ENCODE peak calls at places on chromosome 16, in four cellular contexts. W is PC-3, F is neural progenitor cell, T is mesenchymal stem cell. Q is an unnamed sample.

GRCh38 chr16:24869033-24869432 is 23.3 kb downstream of the SLC5A11 start:
- DNase-seq in W (no peak), T (no peak), F (no peak), Q (no peak)

GRCh38 chr16:25189305-25189704 is 27.4 kb upstream of the AQP8 start:
- DNase-seq in T (no peak), W (no peak), F (no peak), Q (no peak)

GRCh38 chr16:52863000-52863399 is 189.7 kb downstream of the CHD9NB start:
- DNase-seq in T (no peak), W (no peak), F (no peak), Q (no peak)

GRCh38 chr16:15769239-15769638 is 87.6 kb downstream of the MYH11 start:
- DNase-seq in W (no peak), T (no peak), F (no peak), Q (no peak)

GRCh38 chr16:81650982-81651562 is 128.0 kb upstream of the PLCG2 start:
- DNase-seq in F (peak; percentile 81), W (no peak), T (no peak), Q (peak; percentile 54)

GRCh38 chr16:13435873-13436474 is 484.0 kb upstream of the ERCC4 start:
- DNase-seq in T (no peak), F (peak; percentile 28), W (no peak), Q (no peak)

GRCh38 chr16:25027781-25028180 is 12.6 kb upstream of the ARHGAP17 start:
- DNase-seq in W (no peak), F (no peak), T (no peak), Q (no peak)

GRCh38 chr16:2023098-2023925 is 3.4 kb upstream of the NHERF2 start:
- DNase-seq in W (peak; percentile 89), F (peak; percentile 93), T (peak; percentile 90), Q (peak; percentile 71)

GRCh38 chr16:63787014-63787413 is 1334.8 kb downstream of the CDH11 start:
- DNase-seq in F (no peak), T (no peak), W (no peak), Q (peak; percentile 1)

GRCh38 chr16:13036600-13036999 is 135.2 kb downstream of the SHISA9 start:
- DNase-seq in T (peak; percentile 11), W (peak; percentile 44), F (peak; percentile 90), Q (peak; percentile 22)

GRCh38 chr16:8899709-8900317 is 17.7 kb downstream of the LITAFD start:
- DNase-seq in T (no peak), F (no peak), W (no peak), Q (no peak)

GRCh38 chr16:54934536-54935410 is 4.1 kb downstream of the IRX5 start:
- DNase-seq in F (peak; percentile 86), T (no peak), W (no peak), Q (no peak)

GRCh38 chr16:4749700-4750257 is 15.4 kb downstream of the DNAAF8 start:
- DNase-seq in W (no peak), F (no peak), T (no peak), Q (no peak)

GRCh38 chr16:22192261-22193133 is 13.6 kb upstream of the EEF2K start:
- DNase-seq in T (peak; percentile 83), W (peak; percentile 51), F (peak; percentile 50), Q (peak; percentile 95)

DNA sequence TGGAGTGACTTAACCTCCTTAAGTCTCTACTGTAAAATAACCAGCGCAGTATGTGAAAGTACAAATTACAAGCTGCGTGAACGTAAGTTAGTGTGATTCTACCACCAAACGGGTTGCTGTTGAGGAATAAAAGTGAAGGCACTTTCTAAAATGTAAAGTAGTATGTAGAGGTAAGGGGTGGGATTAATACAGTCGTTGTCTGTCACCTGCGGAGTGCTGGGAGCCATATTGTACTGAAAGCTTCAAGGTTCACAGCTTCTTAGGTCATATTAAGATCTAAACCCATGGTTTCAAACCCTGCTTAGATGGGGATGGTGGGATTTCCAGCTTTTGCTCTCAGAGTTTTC is 1.4 kb downstream of the RSPRY1 start:
- DNase-seq in T (no peak), W (no peak), F (no peak), Q (no peak)
- H3K27ac ChIP-seq in T (peak overlapping the region; percentile 83), W (peak overlapping the region; percentile 38), F (no peak overlapping the region), Q (peak overlapping the region; percentile 93)

DNA sequence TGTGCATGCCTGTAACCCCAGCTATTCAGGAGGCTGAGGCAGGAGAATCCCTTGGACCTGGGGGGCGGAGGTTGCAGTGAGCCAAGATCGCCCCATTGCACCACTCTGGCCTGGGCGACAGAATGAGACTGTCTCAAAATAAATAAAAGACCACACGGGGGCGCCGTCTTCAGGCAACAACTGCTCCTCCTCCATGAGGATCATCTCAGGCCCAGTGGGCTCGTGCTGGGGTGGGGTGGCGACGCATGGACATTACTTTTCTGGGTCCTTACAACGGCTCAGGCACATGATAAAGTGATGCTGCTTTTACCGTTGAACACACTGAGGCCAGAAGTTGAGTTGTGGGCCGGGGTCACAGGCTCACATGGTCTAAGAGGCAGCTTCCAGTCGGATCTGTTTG is 56.2 kb downstream of the PRMT7 start:
- DNase-seq in F (peak; percentile 76), W (peak; percentile 35), T (peak; percentile 26), Q (peak; percentile 32)
- H2AFZ ChIP-seq in F (peak overlapping the region; percentile 42), W (no peak overlapping the region), T (no peak overlapping the region), Q (no peak overlapping the region)

DNA sequence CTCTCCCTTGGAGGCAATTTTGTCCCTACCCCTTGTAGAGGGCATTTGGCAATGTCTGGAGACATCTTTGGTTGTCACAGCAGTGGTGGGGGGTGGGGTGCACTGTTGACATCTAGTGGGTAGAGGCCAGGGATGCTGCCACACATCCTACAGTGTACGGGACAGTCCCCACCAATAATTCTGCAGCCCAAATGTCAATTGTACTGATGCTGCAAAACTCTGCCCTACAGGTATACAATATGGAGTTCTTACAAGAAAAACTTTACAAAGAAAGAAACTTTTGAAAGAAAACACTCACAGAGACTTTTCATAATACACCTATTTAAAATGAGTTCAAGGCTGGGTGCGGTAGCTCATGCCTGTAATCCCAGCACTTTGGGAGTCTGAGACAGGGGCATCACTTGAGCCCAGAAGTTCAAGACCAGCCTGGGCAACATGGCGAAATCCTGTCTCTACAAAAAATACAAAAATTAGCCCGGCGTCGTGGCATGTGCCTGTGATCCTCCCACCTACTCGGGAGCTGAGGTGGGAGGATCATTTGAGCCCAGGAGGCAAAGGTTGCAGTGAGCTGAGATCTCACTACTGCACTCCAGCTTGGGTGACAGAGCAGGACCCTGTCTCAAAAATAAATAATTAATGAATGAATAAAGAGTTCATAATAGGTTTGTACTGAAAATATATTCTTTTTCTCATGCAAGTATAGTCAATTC is 59.4 kb downstream of the EMP2 start:
- DNase-seq in F (no peak), T (no peak), W (no peak), Q (no peak)
- H3K27ac ChIP-seq in F (no peak overlapping the region), T (no peak overlapping the region), W (peak overlapping the region; percentile 50), Q (no peak overlapping the region)

GRCh38 chr16:50669741-50670140 is 11.4 kb downstream of the SNX20 start:
- DNase-seq in F (no peak), W (no peak), T (no peak), Q (no peak)

GRCh38 chr16:50666658-50667496 is 14.2 kb downstream of the SNX20 start:
- DNase-seq in F (no peak), T (no peak), W (no peak), Q (no peak)

GRCh38 chr16:50667497-50668367 is 13.4 kb downstream of the SNX20 start:
- DNase-seq in W (no peak), F (no peak), T (no peak), Q (no peak)

GRCh38 chr16:50670476-50670875 is 10.6 kb downstream of the SNX20 start:
- DNase-seq in F (no peak), W (no peak), T (no peak), Q (no peak)

GRCh38 chr16:50668368-50669008 is 12.6 kb downstream of the SNX20 start:
- DNase-seq in F (peak; percentile 18), W (peak; percentile 11), T (no peak), Q (no peak)
- H2AFZ ChIP-seq in F (peak overlapping the region; percentile 72), W (no peak overlapping the region), T (no peak overlapping the region), Q (no peak overlapping the region)

DNA sequence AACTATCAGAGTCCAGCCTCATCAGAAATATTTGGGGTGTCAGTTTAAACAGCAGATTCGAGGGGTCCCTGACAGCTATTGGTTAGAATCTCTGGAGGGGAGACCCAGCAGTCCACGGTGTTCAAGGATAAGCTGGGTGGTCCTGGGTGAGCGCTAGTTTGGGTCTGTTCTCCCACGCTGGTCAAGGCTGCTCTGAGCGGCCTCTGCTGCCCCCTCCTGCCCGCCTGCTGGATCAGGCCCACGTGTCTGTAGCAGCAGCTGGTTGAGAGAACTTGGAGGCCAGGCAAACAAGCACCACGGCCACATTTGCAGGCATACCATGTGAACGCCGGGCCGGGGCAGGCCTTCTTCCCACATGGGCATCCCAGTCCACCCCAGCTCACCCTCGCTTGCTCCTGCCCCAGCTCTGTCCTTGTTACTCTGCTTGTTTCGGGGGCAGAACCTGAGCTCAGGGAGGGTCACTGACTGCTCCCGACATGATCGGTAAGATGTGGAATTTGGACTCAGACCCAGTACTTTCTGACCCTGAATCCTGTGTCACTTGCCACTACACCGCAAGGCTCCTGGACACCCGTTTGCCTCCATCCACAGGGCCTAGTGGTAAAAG is 7.4 kb downstream of the FOXF1 start:
- DNase-seq in F (peak; percentile 80), W (peak; percentile 44), T (peak; percentile 88), Q (peak; percentile 89)
- H3K27ac ChIP-seq in F (no peak overlapping the region), W (no peak overlapping the region), T (no peak overlapping the region), Q (peak overlapping the region; percentile 97)

GRCh38 chr16:79600636-79601091 is at the start of gene MAF:
- DNase-seq in W (peak; percentile 16), T (peak; percentile 97), F (peak; percentile 95), Q (peak; percentile 85)
- H2AFZ ChIP-seq in W (no peak within 1 kb of the TSS), T (peak within 1 kb of the TSS; percentile 89), F (peak within 1 kb of the TSS; percentile 75), Q (peak within 1 kb of the TSS; percentile 18)

Q was measured in fibroblast of lung.